ENCODE peak calls at places on chromosome 18, in six cellular contexts. One of them, this sample, is unnamed.

GRCh38 chr18:7459851-7460774 is 107.0 kb upstream of the PTPRM start:
- DNase-seq in fibroblast of lung: peak; percentile 5
- DNase-seq in CD8-positive, alpha-beta T cell: no peak
- DNase-seq in psoas muscle: no peak
- DNase-seq in tibial artery: no peak
- DNase-seq in heart right ventricle: peak; percentile 50
- DNase-seq in this sample: no peak

GRCh38 chr18:31281437-31281836 is 36.5 kb upstream of the DSG1 start:
- DNase-seq in psoas muscle: no peak
- DNase-seq in tibial artery: no peak
- DNase-seq in heart right ventricle: no peak
- DNase-seq in CD8-positive, alpha-beta T cell: no peak
- DNase-seq in fibroblast of lung: no peak
- DNase-seq in this sample: no peak

GRCh38 chr18:31648966-31649429 is 35.4 kb downstream of the B4GALT6 start:
- DNase-seq in CD8-positive, alpha-beta T cell: no peak
- DNase-seq in heart right ventricle: no peak
- DNase-seq in fibroblast of lung: peak; percentile 75
- DNase-seq in psoas muscle: no peak
- DNase-seq in tibial artery: no peak
- DNase-seq in this sample: no peak

GRCh38 chr18:71797554-71797953 is 746.6 kb downstream of the CBLN2 start:
- DNase-seq in psoas muscle: no peak
- DNase-seq in heart right ventricle: no peak
- DNase-seq in fibroblast of lung: peak; percentile 14
- DNase-seq in tibial artery: no peak
- DNase-seq in CD8-positive, alpha-beta T cell: no peak
- DNase-seq in this sample: no peak

GRCh38 chr18:35203001-35203553 is 37.8 kb upstream of the ZNF397 start:
- DNase-seq in CD8-positive, alpha-beta T cell: no peak
- DNase-seq in tibial artery: no peak
- DNase-seq in psoas muscle: no peak
- DNase-seq in heart right ventricle: no peak
- DNase-seq in fibroblast of lung: peak; percentile 84
- DNase-seq in this sample: no peak

GRCh38 chr18:50055474-50055873 is 139.5 kb downstream of the MYO5B start:
- DNase-seq in tibial artery: no peak
- DNase-seq in heart right ventricle: no peak
- DNase-seq in psoas muscle: no peak
- DNase-seq in CD8-positive, alpha-beta T cell: no peak
- DNase-seq in fibroblast of lung: no peak
- DNase-seq in this sample: no peak

GRCh38 chr18:33751613-33752221 is 173.7 kb downstream of the ASXL3 start:
- DNase-seq in tibial artery: no peak
- DNase-seq in heart right ventricle: no peak
- DNase-seq in CD8-positive, alpha-beta T cell: no peak
- DNase-seq in psoas muscle: no peak
- DNase-seq in fibroblast of lung: peak; percentile 16
- DNase-seq in this sample: peak; percentile 16

GRCh38 chr18:74274690-74275089 is 17.1 kb downstream of the CYB5A start:
- DNase-seq in CD8-positive, alpha-beta T cell: no peak
- DNase-seq in tibial artery: no peak
- DNase-seq in fibroblast of lung: no peak
- DNase-seq in psoas muscle: no peak
- DNase-seq in heart right ventricle: no peak
- DNase-seq in this sample: no peak

GRCh38 chr18:46842583-46842982 is 74.7 kb downstream of the PIAS2 start:
- DNase-seq in fibroblast of lung: no peak
- DNase-seq in CD8-positive, alpha-beta T cell: no peak
- DNase-seq in heart right ventricle: no peak
- DNase-seq in psoas muscle: no peak
- DNase-seq in tibial artery: no peak
- DNase-seq in this sample: no peak

GRCh38 chr18:46318356-46318755 is 214.2 kb downstream of the HAUS1 start:
- DNase-seq in CD8-positive, alpha-beta T cell: no peak
- DNase-seq in psoas muscle: no peak
- DNase-seq in tibial artery: no peak
- DNase-seq in fibroblast of lung: no peak
- DNase-seq in heart right ventricle: no peak
- DNase-seq in this sample: no peak

GRCh38 chr18:9894454-9895068 is 8.8 kb downstream of the TXNDC2 start:
- DNase-seq in CD8-positive, alpha-beta T cell: no peak
- DNase-seq in psoas muscle: no peak
- DNase-seq in heart right ventricle: no peak
- DNase-seq in fibroblast of lung: no peak
- DNase-seq in tibial artery: no peak
- DNase-seq in this sample: no peak
- H3K4me3 ChIP-seq in CD8-positive, alpha-beta T cell: no peak overlapping the region
- H3K4me3 ChIP-seq in psoas muscle: no peak overlapping the region
- H3K4me3 ChIP-seq in heart right ventricle: no peak overlapping the region
- H3K4me3 ChIP-seq in fibroblast of lung: no peak overlapping the region
- H3K4me3 ChIP-seq in tibial artery: no peak overlapping the region
- H3K4me3 ChIP-seq in this sample: no peak overlapping the region

GRCh38 chr18:63099848-63100625 is 219.5 kb downstream of the BCL2 start:
- DNase-seq in fibroblast of lung: peak; percentile 18
- DNase-seq in heart right ventricle: peak; percentile 66
- DNase-seq in psoas muscle: no peak
- DNase-seq in CD8-positive, alpha-beta T cell: no peak
- DNase-seq in tibial artery: no peak
- DNase-seq in this sample: no peak
- H3K27ac ChIP-seq in fibroblast of lung: no peak overlapping the region
- H3K27ac ChIP-seq in heart right ventricle: peak overlapping the region; percentile 60
- H3K27ac ChIP-seq in psoas muscle: peak overlapping the region; percentile 58
- H3K27ac ChIP-seq in CD8-positive, alpha-beta T cell: no peak overlapping the region
- H3K27ac ChIP-seq in tibial artery: no peak overlapping the region
- H3K27ac ChIP-seq in this sample: no peak overlapping the region

DNA sequence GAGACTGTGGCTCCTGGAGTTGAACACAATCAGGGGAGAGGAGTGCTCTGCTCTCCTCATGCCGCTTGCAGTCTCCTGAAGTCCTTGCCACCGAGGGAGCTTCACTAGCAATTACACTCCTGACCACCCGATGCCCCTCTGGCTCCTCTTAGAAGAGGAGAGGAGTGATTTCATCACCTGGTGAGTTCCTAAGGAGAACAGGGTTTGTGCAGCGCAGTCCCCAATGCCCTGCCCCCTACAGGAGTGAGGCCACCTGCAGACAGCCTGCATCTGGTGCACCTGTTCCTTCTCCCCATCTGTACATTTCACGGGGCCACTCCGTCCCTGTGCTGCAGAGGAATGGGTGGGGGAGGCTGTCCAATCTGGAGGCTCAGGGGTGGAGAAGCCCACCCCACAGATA is 267.2 kb downstream of the HRH4 start:
- DNase-seq in tibial artery: no peak
- DNase-seq in psoas muscle: no peak
- DNase-seq in fibroblast of lung: no peak
- DNase-seq in heart right ventricle: no peak
- DNase-seq in CD8-positive, alpha-beta T cell: no peak
- DNase-seq in this sample: no peak
- TF ChIP-seq CTCF in tibial artery: no peak
- TF ChIP-seq CTCF in psoas muscle: no peak
- TF ChIP-seq CTCF in fibroblast of lung: no peak
- TF ChIP-seq CTCF in heart right ventricle: no peak
- TF ChIP-seq CTCF in CD8-positive, alpha-beta T cell: no peak
- TF ChIP-seq CTCF in this sample: no peak

GRCh38 chr18:56233595-56233994 is 404.8 kb downstream of the TXNL1 start:
- DNase-seq in fibroblast of lung: peak; percentile 89
- DNase-seq in tibial artery: no peak
- DNase-seq in heart right ventricle: no peak
- DNase-seq in psoas muscle: peak; percentile 16
- DNase-seq in CD8-positive, alpha-beta T cell: no peak
- DNase-seq in this sample: no peak

GRCh38 chr18:56235773-56236115 is 402.6 kb downstream of the TXNL1 start:
- DNase-seq in fibroblast of lung: peak; percentile 51
- DNase-seq in tibial artery: no peak
- DNase-seq in heart right ventricle: no peak
- DNase-seq in psoas muscle: no peak
- DNase-seq in CD8-positive, alpha-beta T cell: no peak
- DNase-seq in this sample: no peak

GRCh38 chr18:56240405-56240804 is 398.0 kb downstream of the TXNL1 start:
- DNase-seq in psoas muscle: no peak
- DNase-seq in heart right ventricle: no peak
- DNase-seq in fibroblast of lung: peak; percentile 74
- DNase-seq in CD8-positive, alpha-beta T cell: no peak
- DNase-seq in tibial artery: no peak
- DNase-seq in this sample: no peak

GRCh38 chr18:56238576-56238975 is 399.8 kb downstream of the TXNL1 start:
- DNase-seq in fibroblast of lung: no peak
- DNase-seq in CD8-positive, alpha-beta T cell: no peak
- DNase-seq in tibial artery: no peak
- DNase-seq in heart right ventricle: no peak
- DNase-seq in psoas muscle: no peak
- DNase-seq in this sample: no peak

DNA sequence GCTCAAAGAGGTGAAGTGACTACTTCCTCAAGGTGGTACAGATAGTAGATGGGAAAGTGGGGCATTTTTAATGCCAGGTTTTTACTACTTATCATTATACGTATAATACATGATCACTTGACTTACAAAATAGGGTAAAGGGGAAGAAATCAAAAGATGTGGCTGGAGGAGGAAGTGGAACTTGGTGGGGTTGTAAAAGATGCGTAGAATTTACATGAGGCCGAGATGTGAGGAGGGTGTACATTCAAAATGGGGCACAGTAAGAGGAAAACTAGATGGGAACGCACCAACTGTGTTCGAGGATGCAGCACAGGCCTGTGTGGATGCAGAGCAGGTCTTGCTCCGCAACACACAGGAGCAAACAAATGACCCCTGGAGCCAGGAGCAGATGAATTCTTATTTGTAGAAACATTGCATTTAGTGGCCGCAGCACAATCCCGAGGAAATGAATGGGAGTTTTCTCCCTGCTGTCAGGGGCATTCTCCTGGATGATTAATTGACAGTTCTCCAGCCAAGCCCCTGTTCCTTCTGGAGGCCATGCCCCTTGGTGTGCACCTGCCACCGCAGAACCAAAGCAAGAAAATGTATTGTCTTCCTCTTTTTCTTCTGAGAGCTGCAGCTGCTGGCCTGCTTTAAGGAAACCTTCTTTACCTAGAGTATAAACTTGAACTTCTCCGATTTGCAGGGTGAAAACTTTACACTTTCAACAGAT is 403.2 kb downstream of the TXNL1 start:
- DNase-seq in CD8-positive, alpha-beta T cell: no peak
- DNase-seq in heart right ventricle: no peak
- DNase-seq in fibroblast of lung: peak; percentile 67
- DNase-seq in tibial artery: no peak
- DNase-seq in psoas muscle: no peak
- DNase-seq in this sample: no peak
- H3K4me3 ChIP-seq in CD8-positive, alpha-beta T cell: no peak overlapping the region
- H3K4me3 ChIP-seq in heart right ventricle: no peak overlapping the region
- H3K4me3 ChIP-seq in fibroblast of lung: no peak overlapping the region
- H3K4me3 ChIP-seq in tibial artery: no peak overlapping the region
- H3K4me3 ChIP-seq in psoas muscle: no peak overlapping the region
- H3K4me3 ChIP-seq in this sample: no peak overlapping the region

DNA sequence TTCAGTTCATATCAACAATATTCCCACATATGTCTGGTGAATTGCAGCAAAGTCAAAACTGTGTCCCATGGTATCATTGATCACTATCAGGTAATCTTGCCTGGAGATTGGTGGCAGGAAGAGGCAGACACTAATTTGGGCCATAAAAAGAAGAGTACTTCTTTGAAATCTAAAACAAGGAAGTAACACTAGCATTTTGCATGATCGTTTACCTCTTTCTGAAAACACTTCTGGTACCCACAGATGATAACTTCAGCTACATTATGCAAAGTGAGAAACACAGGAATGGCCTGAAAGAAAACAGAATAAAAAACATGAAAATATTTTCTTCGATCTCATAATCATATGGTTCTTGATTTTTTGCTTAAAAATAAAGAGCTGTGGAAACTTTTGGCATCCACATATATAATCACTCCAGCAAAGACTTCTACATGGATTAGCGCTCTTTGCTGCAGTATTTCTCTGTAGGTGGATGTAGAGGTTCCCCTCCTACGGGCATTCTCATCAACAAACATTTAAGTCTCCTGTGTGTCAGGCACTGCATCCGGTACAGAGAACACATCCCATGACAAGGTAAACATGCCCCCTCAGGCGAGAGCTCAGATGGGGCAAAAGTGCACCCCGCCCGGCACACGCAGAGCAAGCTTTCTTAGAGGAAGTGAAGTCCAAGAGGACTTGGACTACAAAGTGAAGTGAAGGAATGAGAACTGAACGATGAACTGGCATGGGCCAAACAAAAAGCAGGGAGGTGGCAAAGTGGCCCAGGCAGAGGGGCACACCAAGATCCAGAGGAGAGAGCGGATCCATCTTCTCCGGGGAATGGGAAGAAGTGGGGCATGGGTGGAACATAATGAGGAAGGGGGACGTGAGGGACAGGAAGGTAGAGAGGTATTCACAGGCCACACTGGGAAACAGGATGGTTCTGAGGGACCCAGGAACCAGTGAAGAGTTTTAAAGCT is 68.0 kb upstream of the RIOK3 start:
- DNase-seq in tibial artery: no peak
- DNase-seq in psoas muscle: no peak
- DNase-seq in heart right ventricle: no peak
- DNase-seq in CD8-positive, alpha-beta T cell: no peak
- DNase-seq in fibroblast of lung: no peak
- DNase-seq in this sample: no peak
- H3K27ac ChIP-seq in tibial artery: no peak overlapping the region
- H3K27ac ChIP-seq in psoas muscle: no peak overlapping the region
- H3K27ac ChIP-seq in heart right ventricle: no peak overlapping the region
- H3K27ac ChIP-seq in CD8-positive, alpha-beta T cell: no peak overlapping the region
- H3K27ac ChIP-seq in fibroblast of lung: no peak overlapping the region
- H3K27ac ChIP-seq in this sample: no peak overlapping the region

GRCh38 chr18:1383465-1383864 is 478.8 kb downstream of the ADCYAP1 start:
- DNase-seq in heart right ventricle: no peak
- DNase-seq in psoas muscle: no peak
- DNase-seq in tibial artery: no peak
- DNase-seq in fibroblast of lung: no peak
- DNase-seq in CD8-positive, alpha-beta T cell: no peak
- DNase-seq in this sample: no peak
- TF ChIP-seq CTCF in heart right ventricle: no peak
- TF ChIP-seq CTCF in psoas muscle: no peak
- TF ChIP-seq CTCF in tibial artery: no peak
- TF ChIP-seq CTCF in fibroblast of lung: no peak
- TF ChIP-seq CTCF in CD8-positive, alpha-beta T cell: no peak
- TF ChIP-seq CTCF in this sample: no peak

DNA sequence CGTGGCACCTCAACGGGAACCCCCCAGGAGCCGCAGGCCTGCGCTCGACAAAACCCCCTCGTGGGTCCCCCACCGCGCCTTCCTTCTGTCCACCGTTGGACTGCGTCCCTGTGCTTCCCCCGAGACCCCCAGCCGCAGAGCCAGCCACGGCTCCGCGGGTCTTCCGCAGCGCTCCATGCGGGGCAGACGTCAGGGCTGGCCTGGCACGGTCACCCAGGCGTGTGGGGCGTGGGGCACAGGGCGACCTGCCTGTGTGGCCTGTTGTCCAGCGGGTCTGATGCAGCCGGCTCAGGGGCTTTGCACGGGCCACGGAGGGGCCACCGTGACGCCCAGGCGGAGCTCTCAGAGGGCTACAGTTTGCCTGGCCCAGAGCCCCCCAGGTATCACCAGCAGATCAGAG is 11.0 kb downstream of the NFATC1 start:
- DNase-seq in heart right ventricle: no peak
- DNase-seq in tibial artery: no peak
- DNase-seq in CD8-positive, alpha-beta T cell: no peak
- DNase-seq in fibroblast of lung: no peak
- DNase-seq in psoas muscle: no peak
- DNase-seq in this sample: no peak
- H3K4me3 ChIP-seq in heart right ventricle: no peak overlapping the region
- H3K4me3 ChIP-seq in tibial artery: no peak overlapping the region
- H3K4me3 ChIP-seq in CD8-positive, alpha-beta T cell: peak overlapping the region; percentile 38
- H3K4me3 ChIP-seq in fibroblast of lung: no peak overlapping the region
- H3K4me3 ChIP-seq in psoas muscle: no peak overlapping the region
- H3K4me3 ChIP-seq in this sample: no peak overlapping the region

GRCh38 chr18:6255121-6255742 is 159.5 kb downstream of the L3MBTL4 start:
- DNase-seq in fibroblast of lung: peak; percentile 3
- DNase-seq in CD8-positive, alpha-beta T cell: no peak
- DNase-seq in heart right ventricle: no peak
- DNase-seq in tibial artery: no peak
- DNase-seq in psoas muscle: no peak
- DNase-seq in this sample: no peak
- H3K27ac ChIP-seq in fibroblast of lung: no peak overlapping the region
- H3K27ac ChIP-seq in CD8-positive, alpha-beta T cell: no peak overlapping the region
- H3K27ac ChIP-seq in heart right ventricle: no peak overlapping the region
- H3K27ac ChIP-seq in tibial artery: peak overlapping the region; percentile 38
- H3K27ac ChIP-seq in psoas muscle: no peak overlapping the region
- H3K27ac ChIP-seq in this sample: no peak overlapping the region